ENCODE peak calls at places on chromosomes 12 and 14, in seven cellular contexts. P, D, M, Q, K, T and C are unnamed samples.

GRCh38 chr14:30681752-30682355 is 59.7 kb downstream of the SCFD1 start:
- DNase-seq in P (no peak), D (peak; percentile 4), M (peak; percentile 15), Q (no peak), K (no peak), T (no peak), C (peak; percentile 9)

GRCh38 chr14:99191663-99192621 is 80.1 kb downstream of the BCL11B start:
- DNase-seq in P (peak; percentile 61), D (peak; percentile 41), M (no peak), Q (peak; percentile 34), K (peak; percentile 41), T (no peak), C (no peak)

GRCh38 chr12:100675432-100675831 is 101.9 kb downstream of the GAS2L3 start:
- DNase-seq in P (no peak), D (peak; percentile 75), M (peak; percentile 16), Q (no peak), K (peak; percentile 38), T (no peak), C (no peak)

GRCh38 chr12:122125452-122126341 is 47.1 kb downstream of the MLXIP start:
- DNase-seq in P (no peak), D (no peak), M (peak; percentile 80), Q (no peak), K (no peak), T (no peak), C (no peak)

GRCh38 chr12:94429191-94429590 is 30.5 kb downstream of the CEP83 start:
- DNase-seq in P (no peak), D (no peak), M (no peak), Q (no peak), K (no peak), T (no peak), C (no peak)

GRCh38 chr14:75450381-75451276 is 22.8 kb downstream of the JDP2 start:
- DNase-seq in P (no peak), D (no peak), M (no peak), Q (no peak), K (no peak), T (no peak), C (no peak)

GRCh38 chr12:15532364-15532977 is 210.2 kb downstream of the PTPRO start:
- DNase-seq in P (peak; percentile 71), D (peak; percentile 85), M (peak; percentile 89), Q (peak; percentile 7), K (no peak), T (peak; percentile 49), C (peak; percentile 50)

GRCh38 chr12:129964826-129965457 is 61.1 kb upstream of the TMEM132D start:
- DNase-seq in P (no peak), D (no peak), M (no peak), Q (no peak), K (no peak), T (no peak), C (no peak)

GRCh38 chr12:57451233-57451778 is 3.8 kb upstream of the INHBE start:
- DNase-seq in P (peak; percentile 26), D (peak; percentile 51), M (no peak), Q (no peak), K (no peak), T (no peak), C (no peak)

GRCh38 chr14:62889354-62889753 is 155.9 kb downstream of the KCNH5 start:
- DNase-seq in P (no peak), D (no peak), M (no peak), Q (no peak), K (no peak), T (no peak), C (no peak)